ENCODE peak calls at places on chromosomes 12 and 14, in eight cellular contexts. M is substantia nigra, X is HFF-Myc, A is EH, Z is astrocyte of the cerebellum, Q is activated gamma-delta T cell treated with Interleukin-2 at 50 U/mL for 16 hours, D is omental fat pad, E is HCEC 1CT. J is an unnamed sample.

GRCh38 chr14:32366256-32366655 is 37.2 kb downstream of the AKAP6 start:
- DNase-seq in M (peak), X (peak), A (peak), Z (peak), Q (no peak), D (no peak), E (no peak), J (peak)

GRCh38 chr12:4984971-4985370 is 58.7 kb upstream of the KCNA5 start:
- DNase-seq in M (no peak), X (no peak), A (no peak), Z (no peak), Q (no peak), D (no peak), E (no peak), J (peak)

GRCh38 chr12:53067074-53067992 is 11.9 kb downstream of the SPRYD3 start:
- DNase-seq in M (no peak), X (no peak), A (peak), Z (no peak), Q (no peak), D (no peak), E (no peak), J (no peak)

GRCh38 chr12:17810399-17810798 is 279.6 kb downstream of the RERGL start:
- DNase-seq in M (no peak), X (no peak), A (no peak), Z (no peak), Q (no peak), D (no peak), E (no peak), J (no peak)

GRCh38 chr12:56631790-56632700 is 1.9 kb upstream of the BAZ2A start:
- DNase-seq in M (peak), X (no peak), A (peak), Z (no peak), Q (peak), D (no peak), E (peak), J (no peak)

GRCh38 chr12:53775478-53776145 is 23.8 kb upstream of the CISTR start:
- DNase-seq in M (no peak), X (no peak), A (no peak), Z (no peak), Q (no peak), D (no peak), E (no peak), J (no peak)

GRCh38 chr14:64201296-64201695 is 92.9 kb downstream of the ESR2 start:
- DNase-seq in M (no peak), X (no peak), A (no peak), Z (no peak), Q (no peak), D (no peak), E (no peak), J (no peak)

GRCh38 chr12:12965836-12966235 is 13.9 kb upstream of the GPRC5D start:
- DNase-seq in M (no peak), X (no peak), A (no peak), Z (no peak), Q (no peak), D (no peak), E (no peak), J (no peak)

GRCh38 chr12:1812650-1813302 is 7.6 kb upstream of the LRTM2 start:
- DNase-seq in M (no peak), X (no peak), A (peak), Z (no peak), Q (no peak), D (no peak), E (peak), J (no peak)

GRCh38 chr14:63203618-63204406 is 431 bp upstream of the RHOJ start:
- DNase-seq in M (peak), X (peak), A (peak), Z (peak), Q (no peak), D (no peak), E (peak), J (peak)

J was measured in putamen.